ENCODE peak calls at places on chromosomes 1 and 21, in seven cellular contexts. One of them, this sample, is unnamed.

GRCh38 chr1:150820710-150821521 is 12.9 kb upstream of the CTSK start:
- DNase-seq in stimulated activated CD4-positive, alpha-beta T cell treated with anti-CD3 and anti-CD28 coated beads, Interleukin-4, amount 100 ng/mL, for 4 hours: no peak
- DNase-seq in caudate nucleus: no peak
- DNase-seq in mesendoderm: no peak
- DNase-seq in left ventricle myocardium superior: no peak
- DNase-seq in foreskin fibroblast: peak
- DNase-seq in NCI-H1105 treated with DMSO at 0.1 percent for 48 hours: no peak
- DNase-seq in this sample: peak

GRCh38 chr21:45016491-45017375 is 57.6 kb upstream of the ADARB1 start:
- DNase-seq in left ventricle myocardium superior: peak
- DNase-seq in stimulated activated CD4-positive, alpha-beta T cell treated with anti-CD3 and anti-CD28 coated beads, Interleukin-4, amount 100 ng/mL, for 4 hours: no peak
- DNase-seq in mesendoderm: no peak
- DNase-seq in caudate nucleus: no peak
- DNase-seq in foreskin fibroblast: no peak
- DNase-seq in NCI-H1105 treated with DMSO at 0.1 percent for 48 hours: no peak
- DNase-seq in this sample: no peak

GRCh38 chr1:221741364-221741970 is 422 bp downstream of the DUSP10 start:
- DNase-seq in stimulated activated CD4-positive, alpha-beta T cell treated with anti-CD3 and anti-CD28 coated beads, Interleukin-4, amount 100 ng/mL, for 4 hours: peak
- DNase-seq in NCI-H1105 treated with DMSO at 0.1 percent for 48 hours: peak
- DNase-seq in mesendoderm: no peak
- DNase-seq in left ventricle myocardium superior: peak
- DNase-seq in caudate nucleus: no peak
- DNase-seq in foreskin fibroblast: peak
- DNase-seq in this sample: no peak

GRCh38 chr1:24709748-24710416 is 35.4 kb upstream of the CLIC4 start:
- DNase-seq in stimulated activated CD4-positive, alpha-beta T cell treated with anti-CD3 and anti-CD28 coated beads, Interleukin-4, amount 100 ng/mL, for 4 hours: no peak
- DNase-seq in caudate nucleus: no peak
- DNase-seq in foreskin fibroblast: no peak
- DNase-seq in left ventricle myocardium superior: no peak
- DNase-seq in mesendoderm: no peak
- DNase-seq in NCI-H1105 treated with DMSO at 0.1 percent for 48 hours: no peak
- DNase-seq in this sample: no peak

GRCh38 chr1:93600663-93601062 is 81.0 kb downstream of the BCAR3 start:
- DNase-seq in caudate nucleus: no peak
- DNase-seq in NCI-H1105 treated with DMSO at 0.1 percent for 48 hours: no peak
- DNase-seq in foreskin fibroblast: no peak
- DNase-seq in mesendoderm: no peak
- DNase-seq in stimulated activated CD4-positive, alpha-beta T cell treated with anti-CD3 and anti-CD28 coated beads, Interleukin-4, amount 100 ng/mL, for 4 hours: no peak
- DNase-seq in left ventricle myocardium superior: no peak
- DNase-seq in this sample: no peak

GRCh38 chr1:21182181-21182711 is 5.5 kb upstream of the EIF4G3 start:
- DNase-seq in caudate nucleus: no peak
- DNase-seq in foreskin fibroblast: peak
- DNase-seq in stimulated activated CD4-positive, alpha-beta T cell treated with anti-CD3 and anti-CD28 coated beads, Interleukin-4, amount 100 ng/mL, for 4 hours: no peak
- DNase-seq in left ventricle myocardium superior: no peak
- DNase-seq in mesendoderm: no peak
- DNase-seq in NCI-H1105 treated with DMSO at 0.1 percent for 48 hours: no peak
- DNase-seq in this sample: no peak

GRCh38 chr1:15866696-15867687 is 19.5 kb downstream of the SPEN start:
- DNase-seq in mesendoderm: no peak
- DNase-seq in stimulated activated CD4-positive, alpha-beta T cell treated with anti-CD3 and anti-CD28 coated beads, Interleukin-4, amount 100 ng/mL, for 4 hours: no peak
- DNase-seq in foreskin fibroblast: peak
- DNase-seq in left ventricle myocardium superior: no peak
- DNase-seq in caudate nucleus: no peak
- DNase-seq in NCI-H1105 treated with DMSO at 0.1 percent for 48 hours: no peak
- DNase-seq in this sample: peak

GRCh38 chr1:1954015-1954414 is 34.9 kb upstream of the TMEM52 start:
- DNase-seq in left ventricle myocardium superior: no peak
- DNase-seq in caudate nucleus: no peak
- DNase-seq in foreskin fibroblast: no peak
- DNase-seq in NCI-H1105 treated with DMSO at 0.1 percent for 48 hours: no peak
- DNase-seq in mesendoderm: no peak
- DNase-seq in stimulated activated CD4-positive, alpha-beta T cell treated with anti-CD3 and anti-CD28 coated beads, Interleukin-4, amount 100 ng/mL, for 4 hours: no peak
- DNase-seq in this sample: no peak

GRCh38 chr1:40806724-40807675 is 23.4 kb downstream of the KCNQ4 start:
- DNase-seq in stimulated activated CD4-positive, alpha-beta T cell treated with anti-CD3 and anti-CD28 coated beads, Interleukin-4, amount 100 ng/mL, for 4 hours: no peak
- DNase-seq in foreskin fibroblast: no peak
- DNase-seq in mesendoderm: no peak
- DNase-seq in caudate nucleus: no peak
- DNase-seq in left ventricle myocardium superior: peak
- DNase-seq in NCI-H1105 treated with DMSO at 0.1 percent for 48 hours: no peak
- DNase-seq in this sample: peak

GRCh38 chr1:185316163-185317033 is 645 bp downstream of the IVNS1ABP start:
- DNase-seq in left ventricle myocardium superior: peak
- DNase-seq in NCI-H1105 treated with DMSO at 0.1 percent for 48 hours: peak
- DNase-seq in mesendoderm: peak
- DNase-seq in caudate nucleus: peak
- DNase-seq in foreskin fibroblast: peak
- DNase-seq in stimulated activated CD4-positive, alpha-beta T cell treated with anti-CD3 and anti-CD28 coated beads, Interleukin-4, amount 100 ng/mL, for 4 hours: peak
- DNase-seq in this sample: peak

GRCh38 chr1:156845055-156845952 is 13.6 kb downstream of the INSRR start:
- DNase-seq in left ventricle myocardium superior: no peak
- DNase-seq in stimulated activated CD4-positive, alpha-beta T cell treated with anti-CD3 and anti-CD28 coated beads, Interleukin-4, amount 100 ng/mL, for 4 hours: peak
- DNase-seq in NCI-H1105 treated with DMSO at 0.1 percent for 48 hours: no peak
- DNase-seq in foreskin fibroblast: no peak
- DNase-seq in mesendoderm: no peak
- DNase-seq in caudate nucleus: no peak
- DNase-seq in this sample: no peak

GRCh38 chr1:41366428-41367101 is 5.3 kb downstream of the FOXO6 start:
- DNase-seq in mesendoderm: no peak
- DNase-seq in stimulated activated CD4-positive, alpha-beta T cell treated with anti-CD3 and anti-CD28 coated beads, Interleukin-4, amount 100 ng/mL, for 4 hours: peak
- DNase-seq in foreskin fibroblast: no peak
- DNase-seq in left ventricle myocardium superior: peak
- DNase-seq in caudate nucleus: no peak
- DNase-seq in NCI-H1105 treated with DMSO at 0.1 percent for 48 hours: peak
- DNase-seq in this sample: no peak

GRCh38 chr1:36087233-36088123 is 1.2 kb upstream of the ADPRS start:
- DNase-seq in stimulated activated CD4-positive, alpha-beta T cell treated with anti-CD3 and anti-CD28 coated beads, Interleukin-4, amount 100 ng/mL, for 4 hours: no peak
- DNase-seq in caudate nucleus: no peak
- DNase-seq in foreskin fibroblast: no peak
- DNase-seq in left ventricle myocardium superior: no peak
- DNase-seq in NCI-H1105 treated with DMSO at 0.1 percent for 48 hours: no peak
- DNase-seq in mesendoderm: peak
- DNase-seq in this sample: no peak

GRCh38 chr1:147808025-147808424 is 47.6 kb upstream of the GJA5 start:
- DNase-seq in stimulated activated CD4-positive, alpha-beta T cell treated with anti-CD3 and anti-CD28 coated beads, Interleukin-4, amount 100 ng/mL, for 4 hours: no peak
- DNase-seq in mesendoderm: peak
- DNase-seq in foreskin fibroblast: peak
- DNase-seq in left ventricle myocardium superior: no peak
- DNase-seq in caudate nucleus: no peak
- DNase-seq in NCI-H1105 treated with DMSO at 0.1 percent for 48 hours: no peak
- DNase-seq in this sample: peak

GRCh38 chr1:24216254-24216653 is 29.2 kb upstream of the IFNLR1 start:
- DNase-seq in mesendoderm: no peak
- DNase-seq in foreskin fibroblast: no peak
- DNase-seq in NCI-H1105 treated with DMSO at 0.1 percent for 48 hours: peak
- DNase-seq in caudate nucleus: no peak
- DNase-seq in stimulated activated CD4-positive, alpha-beta T cell treated with anti-CD3 and anti-CD28 coated beads, Interleukin-4, amount 100 ng/mL, for 4 hours: no peak
- DNase-seq in left ventricle myocardium superior: no peak
- DNase-seq in this sample: no peak

GRCh38 chr1:153627797-153628626 is at the start of gene S100A1:
- DNase-seq in foreskin fibroblast: no peak
- DNase-seq in stimulated activated CD4-positive, alpha-beta T cell treated with anti-CD3 and anti-CD28 coated beads, Interleukin-4, amount 100 ng/mL, for 4 hours: no peak
- DNase-seq in mesendoderm: peak
- DNase-seq in left ventricle myocardium superior: peak
- DNase-seq in caudate nucleus: peak
- DNase-seq in NCI-H1105 treated with DMSO at 0.1 percent for 48 hours: no peak
- DNase-seq in this sample: no peak

GRCh38 chr1:6126521-6127067 is 53.5 kb downstream of the CHD5 start:
- DNase-seq in foreskin fibroblast: no peak
- DNase-seq in left ventricle myocardium superior: no peak
- DNase-seq in NCI-H1105 treated with DMSO at 0.1 percent for 48 hours: no peak
- DNase-seq in caudate nucleus: no peak
- DNase-seq in mesendoderm: no peak
- DNase-seq in stimulated activated CD4-positive, alpha-beta T cell treated with anti-CD3 and anti-CD28 coated beads, Interleukin-4, amount 100 ng/mL, for 4 hours: no peak
- DNase-seq in this sample: no peak

GRCh38 chr1:11564237-11564636 is 85.3 kb downstream of the DISP3 start:
- DNase-seq in left ventricle myocardium superior: no peak
- DNase-seq in foreskin fibroblast: no peak
- DNase-seq in stimulated activated CD4-positive, alpha-beta T cell treated with anti-CD3 and anti-CD28 coated beads, Interleukin-4, amount 100 ng/mL, for 4 hours: no peak
- DNase-seq in mesendoderm: peak
- DNase-seq in NCI-H1105 treated with DMSO at 0.1 percent for 48 hours: no peak
- DNase-seq in caudate nucleus: no peak
- DNase-seq in this sample: no peak

GRCh38 chr1:33211972-33212371 is 30.1 kb upstream of the TRIM62 start:
- DNase-seq in left ventricle myocardium superior: no peak
- DNase-seq in mesendoderm: no peak
- DNase-seq in stimulated activated CD4-positive, alpha-beta T cell treated with anti-CD3 and anti-CD28 coated beads, Interleukin-4, amount 100 ng/mL, for 4 hours: no peak
- DNase-seq in NCI-H1105 treated with DMSO at 0.1 percent for 48 hours: no peak
- DNase-seq in foreskin fibroblast: no peak
- DNase-seq in caudate nucleus: no peak
- DNase-seq in this sample: no peak

GRCh38 chr1:87273291-87273690 is 55.4 kb upstream of the LMO4 start:
- DNase-seq in left ventricle myocardium superior: no peak
- DNase-seq in NCI-H1105 treated with DMSO at 0.1 percent for 48 hours: no peak
- DNase-seq in caudate nucleus: no peak
- DNase-seq in foreskin fibroblast: no peak
- DNase-seq in mesendoderm: peak
- DNase-seq in stimulated activated CD4-positive, alpha-beta T cell treated with anti-CD3 and anti-CD28 coated beads, Interleukin-4, amount 100 ng/mL, for 4 hours: no peak
- DNase-seq in this sample: no peak

GRCh38 chr1:221573727-221574126 is 168.2 kb downstream of the DUSP10 start:
- DNase-seq in caudate nucleus: no peak
- DNase-seq in foreskin fibroblast: peak
- DNase-seq in NCI-H1105 treated with DMSO at 0.1 percent for 48 hours: no peak
- DNase-seq in left ventricle myocardium superior: peak
- DNase-seq in mesendoderm: no peak
- DNase-seq in stimulated activated CD4-positive, alpha-beta T cell treated with anti-CD3 and anti-CD28 coated beads, Interleukin-4, amount 100 ng/mL, for 4 hours: no peak
- DNase-seq in this sample: no peak

GRCh38 chr1:24149854-24150227 is 6.9 kb upstream of the IL22RA1 start:
- DNase-seq in NCI-H1105 treated with DMSO at 0.1 percent for 48 hours: no peak
- DNase-seq in left ventricle myocardium superior: no peak
- DNase-seq in mesendoderm: no peak
- DNase-seq in foreskin fibroblast: peak
- DNase-seq in stimulated activated CD4-positive, alpha-beta T cell treated with anti-CD3 and anti-CD28 coated beads, Interleukin-4, amount 100 ng/mL, for 4 hours: peak
- DNase-seq in caudate nucleus: peak
- DNase-seq in this sample: peak

GRCh38 chr21:28133116-28133515 is 859.6 kb downstream of the LTN1 start:
- DNase-seq in caudate nucleus: no peak
- DNase-seq in stimulated activated CD4-positive, alpha-beta T cell treated with anti-CD3 and anti-CD28 coated beads, Interleukin-4, amount 100 ng/mL, for 4 hours: no peak
- DNase-seq in left ventricle myocardium superior: no peak
- DNase-seq in mesendoderm: no peak
- DNase-seq in NCI-H1105 treated with DMSO at 0.1 percent for 48 hours: no peak
- DNase-seq in foreskin fibroblast: no peak
- DNase-seq in this sample: peak

GRCh38 chr21:15094706-15095105 is 29.9 kb upstream of the NRIP1 start:
- DNase-seq in caudate nucleus: no peak
- DNase-seq in mesendoderm: no peak
- DNase-seq in NCI-H1105 treated with DMSO at 0.1 percent for 48 hours: no peak
- DNase-seq in stimulated activated CD4-positive, alpha-beta T cell treated with anti-CD3 and anti-CD28 coated beads, Interleukin-4, amount 100 ng/mL, for 4 hours: no peak
- DNase-seq in left ventricle myocardium superior: no peak
- DNase-seq in foreskin fibroblast: no peak
- DNase-seq in this sample: peak

GRCh38 chr1:36351222-36351977 is 28.0 kb upstream of the EVA1B start:
- DNase-seq in caudate nucleus: no peak
- DNase-seq in foreskin fibroblast: peak
- DNase-seq in mesendoderm: peak
- DNase-seq in NCI-H1105 treated with DMSO at 0.1 percent for 48 hours: no peak
- DNase-seq in left ventricle myocardium superior: no peak
- DNase-seq in stimulated activated CD4-positive, alpha-beta T cell treated with anti-CD3 and anti-CD28 coated beads, Interleukin-4, amount 100 ng/mL, for 4 hours: no peak
- DNase-seq in this sample: peak

GRCh38 chr1:223257856-223258255 is 106.1 kb downstream of the SUSD4 start:
- DNase-seq in foreskin fibroblast: no peak
- DNase-seq in left ventricle myocardium superior: no peak
- DNase-seq in NCI-H1105 treated with DMSO at 0.1 percent for 48 hours: no peak
- DNase-seq in stimulated activated CD4-positive, alpha-beta T cell treated with anti-CD3 and anti-CD28 coated beads, Interleukin-4, amount 100 ng/mL, for 4 hours: no peak
- DNase-seq in mesendoderm: no peak
- DNase-seq in caudate nucleus: no peak
- DNase-seq in this sample: no peak

GRCh38 chr1:78586572-78586971 is 33.7 kb upstream of the IFI44L start:
- DNase-seq in stimulated activated CD4-positive, alpha-beta T cell treated with anti-CD3 and anti-CD28 coated beads, Interleukin-4, amount 100 ng/mL, for 4 hours: no peak
- DNase-seq in mesendoderm: no peak
- DNase-seq in left ventricle myocardium superior: no peak
- DNase-seq in NCI-H1105 treated with DMSO at 0.1 percent for 48 hours: no peak
- DNase-seq in caudate nucleus: no peak
- DNase-seq in foreskin fibroblast: peak
- DNase-seq in this sample: peak

GRCh38 chr1:225598847-225599246 is 54.1 kb downstream of the ENAH start:
- DNase-seq in NCI-H1105 treated with DMSO at 0.1 percent for 48 hours: no peak
- DNase-seq in foreskin fibroblast: no peak
- DNase-seq in caudate nucleus: no peak
- DNase-seq in mesendoderm: no peak
- DNase-seq in stimulated activated CD4-positive, alpha-beta T cell treated with anti-CD3 and anti-CD28 coated beads, Interleukin-4, amount 100 ng/mL, for 4 hours: no peak
- DNase-seq in left ventricle myocardium superior: no peak
- DNase-seq in this sample: no peak

GRCh38 chr1:28244549-28245251 is 8.8 kb downstream of the ATP5IF1 start:
- DNase-seq in NCI-H1105 treated with DMSO at 0.1 percent for 48 hours: no peak
- DNase-seq in mesendoderm: no peak
- DNase-seq in caudate nucleus: no peak
- DNase-seq in left ventricle myocardium superior: no peak
- DNase-seq in stimulated activated CD4-positive, alpha-beta T cell treated with anti-CD3 and anti-CD28 coated beads, Interleukin-4, amount 100 ng/mL, for 4 hours: no peak
- DNase-seq in foreskin fibroblast: no peak
- DNase-seq in this sample: no peak

This sample was measured in fibroblast of the aortic adventitia.